ENCODE peak calls at places on chromosomes 13 and 19, in nine cellular contexts. I, Y, O, U, M, D, N, Q and H are unnamed samples.
A peak's percentile ranks its signal among the peaks of the same experiment; 100 is the strongest.

GRCh38 chr19:11164879-11165406 is 9.4 kb upstream of the SPC24 start:
- DNase-seq in M (no peak), Y (peak; percentile 76), I (peak; percentile 87), D (peak; percentile 75), Q (no peak), O (no peak), N (no peak), U (peak; percentile 74), H (no peak)

GRCh38 chr19:2309734-2310362 is 1.9 kb upstream of the LINGO3 start:
- DNase-seq in D (no peak), I (no peak), M (no peak), Y (no peak), U (no peak), N (no peak), O (peak; percentile 52), Q (no peak), H (no peak)

GRCh38 chr13:97446448-97446847 is 12.5 kb downstream of the RAP2A start:
- DNase-seq in I (no peak), N (no peak), O (no peak), Y (no peak), M (no peak), U (no peak), Q (no peak), D (no peak), H (no peak)

GRCh38 chr13:27911499-27911898 is 8.3 kb upstream of the PDX1 start:
- DNase-seq in Q (no peak), M (no peak), I (no peak), D (no peak), U (no peak), N (no peak), O (no peak), Y (no peak), H (no peak)

GRCh38 chr19:48490980-48491792 is 20.4 kb downstream of the LMTK3 start:
- DNase-seq in O (no peak), D (no peak), Y (no peak), Q (peak; percentile 48), U (peak; percentile 79), N (no peak), I (no peak), M (peak; percentile 67), H (peak; percentile 81)

GRCh38 chr19:42233106-42233505 is 9.3 kb downstream of the GSK3A start:
- DNase-seq in Q (no peak), U (no peak), O (no peak), Y (no peak), M (no peak), I (no peak), D (no peak), N (no peak), H (no peak)

GRCh38 chr13:103799028-103799427 is 732.8 kb upstream of the SLC10A2 start:
- DNase-seq in N (no peak), O (no peak), M (no peak), U (no peak), Q (no peak), I (no peak), Y (no peak), D (no peak), H (no peak)

GRCh38 chr19:31559494-31559893 is 210.3 kb upstream of the TSHZ3 start:
- DNase-seq in U (no peak), M (no peak), N (no peak), I (no peak), D (no peak), Q (no peak), Y (no peak), O (no peak), H (no peak)

GRCh38 chr19:16164222-16164890 is 9.0 kb downstream of the CIB3 start:
- DNase-seq in O (no peak), Y (no peak), Q (no peak), U (no peak), N (no peak), M (no peak), D (no peak), I (no peak), H (no peak)

GRCh38 chr19:12786149-12786870 is 5.0 kb upstream of the JUNB start:
- DNase-seq in N (peak; percentile 62), M (peak; percentile 46), Y (peak; percentile 58), U (no peak), Q (no peak), D (no peak), I (peak; percentile 72), O (no peak), H (no peak)

GRCh38 chr13:99087954-99088491 is 110.2 kb upstream of the DOCK9 start:
- DNase-seq in Q (no peak), Y (no peak), I (peak; percentile 12), N (peak; percentile 18), O (no peak), M (peak; percentile 28), U (peak; percentile 40), D (no peak), H (no peak)

GRCh38 chr13:104382941-104383340 is 1316.7 kb upstream of the SLC10A2 start:
- DNase-seq in N (no peak), M (no peak), Y (no peak), O (no peak), Q (no peak), D (no peak), U (no peak), I (no peak), H (no peak)

GRCh38 chr19:16920816-16921529 is 32.2 kb downstream of the F2RL3 start:
- DNase-seq in Y (no peak), N (no peak), O (peak; percentile 91), Q (no peak), U (peak; percentile 54), I (no peak), D (no peak), M (no peak), H (peak; percentile 12)

GRCh38 chr19:13234518-13234917 is 84.3 kb downstream of the IER2 start:
- DNase-seq in Y (peak; percentile 43), Q (peak; percentile 62), M (peak; percentile 76), N (peak; percentile 57), I (peak; percentile 18), D (no peak), O (peak; percentile 60), U (peak; percentile 62), H (peak; percentile 71)

GRCh38 chr19:32017341-32017948 is 328.0 kb upstream of the ZNF507 start:
- DNase-seq in D (no peak), O (no peak), N (no peak), Y (no peak), Q (no peak), I (no peak), U (no peak), M (no peak), H (no peak)

GRCh38 chr19:10699650-10700335 is 1.4 kb upstream of the QTRT1 start:
- DNase-seq in N (peak; percentile 64), U (peak; percentile 61), I (no peak), Q (peak; percentile 73), M (peak; percentile 79), O (peak; percentile 66), Y (peak; percentile 46), D (no peak), H (peak; percentile 56)

GRCh38 chr19:56299688-56300087 is 15.0 kb downstream of the ZSCAN5A start:
- DNase-seq in U (no peak), I (no peak), Q (no peak), O (no peak), Y (no peak), M (no peak), N (no peak), D (no peak), H (no peak)

GRCh38 chr13:45718063-45718462 is 15.9 kb downstream of the CBY2 start:
- DNase-seq in O (peak; percentile 28), M (no peak), U (peak; percentile 25), Y (no peak), I (no peak), Q (no peak), D (no peak), N (no peak), H (peak; percentile 55)

GRCh38 chr19:50357178-50358100 is 8.0 kb downstream of the NAPSA start:
- DNase-seq in U (peak; percentile 62), N (peak; percentile 91), Q (peak; percentile 79), Y (peak; percentile 85), M (peak; percentile 85), I (peak; percentile 75), D (no peak), O (peak; percentile 68), H (peak; percentile 74)

GRCh38 chr13:30844548-30845296 is 61.3 kb upstream of the MEDAG start:
- DNase-seq in N (no peak), M (no peak), Y (no peak), D (no peak), U (no peak), O (no peak), I (no peak), Q (no peak), H (no peak)

GRCh38 chr19:34481861-34482379 is 362 bp downstream of the WTIP start:
- DNase-seq in Q (no peak), M (no peak), I (no peak), N (no peak), U (no peak), Y (no peak), D (no peak), O (no peak), H (peak; percentile 80)

GRCh38 chr13:64314286-64314685 is 2898.6 kb upstream of the PCDH20 start:
- DNase-seq in Y (no peak), M (no peak), U (no peak), O (peak; percentile 64), I (no peak), D (peak; percentile 21), N (no peak), Q (no peak), H (no peak)

GRCh38 chr13:27952931-27953670 is 16.0 kb downstream of the CDX2 start:
- DNase-seq in D (no peak), I (no peak), Y (peak; percentile 84), N (no peak), U (peak; percentile 81), M (peak; percentile 10), O (no peak), Q (no peak), H (no peak)

GRCh38 chr13:93060144-93060543 is 166.5 kb upstream of the GPC6 start:
- DNase-seq in O (no peak), I (no peak), M (no peak), Y (no peak), N (no peak), D (no peak), Q (no peak), U (no peak), H (no peak)

GRCh38 chr19:55387736-55388497 is 2.2 kb downstream of the RPL28 start:
- DNase-seq in D (no peak), M (no peak), U (no peak), I (no peak), Q (no peak), O (no peak), Y (no peak), N (no peak), H (no peak)

GRCh38 chr13:113005076-113005865 is 36.3 kb downstream of the MCF2L start:
- DNase-seq in N (no peak), Q (no peak), D (no peak), U (no peak), O (no peak), I (no peak), M (no peak), Y (no peak), H (no peak)

GRCh38 chr13:51778407-51778806 is 25.6 kb downstream of the DHRS12 start:
- DNase-seq in I (no peak), Y (no peak), N (no peak), M (no peak), D (no peak), Q (no peak), O (no peak), U (no peak), H (no peak)

GRCh38 chr13:79898202-79898826 is 417.4 kb downstream of the NDFIP2 start:
- DNase-seq in M (no peak), Y (no peak), D (no peak), O (no peak), U (no peak), N (no peak), I (no peak), Q (no peak), H (no peak)

GRCh38 chr19:23996549-23996948 is 81.9 kb downstream of the ZNF726 start:
- DNase-seq in M (peak; percentile 14), U (no peak), D (no peak), N (peak; percentile 14), Y (no peak), I (no peak), O (peak; percentile 4), Q (no peak), H (no peak)

GRCh38 chr13:20672772-20673171 is 30.7 kb upstream of the IL17D start:
- DNase-seq in D (no peak), Q (no peak), Y (no peak), O (no peak), I (no peak), N (no peak), U (no peak), M (no peak), H (no peak)

GRCh38 chr19:7980168-7980567 is 25.3 kb downstream of the ELAVL1 start:
- DNase-seq in Q (no peak), U (no peak), I (no peak), N (no peak), M (no peak), Y (no peak), O (no peak), D (no peak), H (no peak)